ENCODE peak calls at places on chromosomes 2 and 18, in nine cellular contexts. Y is progenitor cell of endocrine pancreas, U is thoracic aorta, R is AG10803, E is WTC11, K is IMR-90, F is left ventricle myocardium inferior, N is colonic mucosa, P is astrocyte of the spinal cord. A is an unnamed sample.

GRCh38 chr2:119317556-119317955 is 49.1 kb downstream of the C2orf76 start:
- DNase-seq in Y (no peak), U (no peak), R (no peak), E (no peak), K (no peak), F (no peak), N (no peak), P (no peak), A (no peak)

GRCh38 chr2:18749912-18750526 is 160.7 kb upstream of the NT5C1B start:
- DNase-seq in Y (peak), U (peak), R (peak), E (peak), K (peak), F (no peak), N (peak), P (peak), A (no peak)

GRCh38 chr2:223050900-223051299 is 1.1 kb upstream of the KCNE4 start:
- DNase-seq in Y (no peak), U (no peak), R (peak), E (no peak), K (peak), F (no peak), N (no peak), P (peak), A (no peak)

GRCh38 chr2:107545851-107546250 is 280.8 kb upstream of the RGPD4 start:
- DNase-seq in Y (no peak), U (no peak), R (no peak), E (no peak), K (no peak), F (no peak), N (no peak), P (no peak), A (no peak)

GRCh38 chr18:43819397-43819796 is 542.1 kb upstream of the SYT4 start:
- DNase-seq in Y (no peak), U (no peak), R (no peak), E (no peak), K (no peak), F (no peak), N (no peak), P (no peak), A (no peak)

GRCh38 chr18:22318745-22319407 is 98.8 kb downstream of the CTAGE1 start:
- DNase-seq in Y (no peak), U (no peak), R (no peak), E (no peak), K (peak), F (no peak), N (no peak), P (no peak), A (no peak)

GRCh38 chr2:198347349-198347748 is 543.0 kb downstream of the PLCL1 start:
- DNase-seq in Y (no peak), U (no peak), R (no peak), E (no peak), K (no peak), F (no peak), N (no peak), P (no peak), A (no peak)

GRCh38 chr2:189015378-189015777 is 41.2 kb downstream of the COL3A1 start:
- DNase-seq in Y (no peak), U (no peak), R (peak), E (no peak), K (no peak), F (no peak), N (no peak), P (no peak), A (no peak)

GRCh38 chr2:207930747-207931146 is 94.6 kb downstream of the PLEKHM3 start:
- DNase-seq in Y (no peak), U (no peak), R (no peak), E (no peak), K (no peak), F (no peak), N (peak), P (no peak), A (no peak)

GRCh38 chr18:38534073-38534472 is 968.5 kb upstream of the CELF4 start:
- DNase-seq in Y (no peak), U (no peak), R (no peak), E (no peak), K (no peak), F (no peak), N (no peak), P (no peak), A (no peak)

GRCh38 chr2:26469092-26469710 is 8.7 kb downstream of the OTOF start:
- DNase-seq in Y (no peak), U (no peak), R (peak), E (peak), K (peak), F (no peak), N (peak), P (peak), A (no peak)

GRCh38 chr2:134272831-134273230 is 19.0 kb downstream of the MGAT5 start:
- DNase-seq in Y (no peak), U (no peak), R (no peak), E (no peak), K (no peak), F (no peak), N (no peak), P (no peak), A (no peak)

GRCh38 chr2:200483729-200484198 is 26.1 kb downstream of the KCTD18 start:
- DNase-seq in Y (peak), U (no peak), R (no peak), E (peak), K (peak), F (no peak), N (peak), P (peak), A (no peak)

GRCh38 chr2:169980001-169980400 is 152.7 kb downstream of the UBR3 start:
- DNase-seq in Y (no peak), U (no peak), R (no peak), E (no peak), K (no peak), F (no peak), N (no peak), P (no peak), A (no peak)

GRCh38 chr2:43758738-43759137 is 15.1 kb upstream of the DYNC2LI1 start:
- DNase-seq in Y (no peak), U (no peak), R (peak), E (no peak), K (no peak), F (no peak), N (no peak), P (no peak), A (no peak)

GRCh38 chr2:232120911-232121310 is 159.4 kb downstream of the DIS3L2 start:
- DNase-seq in Y (no peak), U (no peak), R (no peak), E (no peak), K (no peak), F (no peak), N (no peak), P (no peak), A (no peak)

GRCh38 chr2:48248251-48248933 is 281.6 kb upstream of the STON1 start:
- DNase-seq in Y (no peak), U (no peak), R (peak), E (no peak), K (peak), F (no peak), N (no peak), P (peak), A (no peak)

GRCh38 chr2:164008752-164009151 is 272.9 kb upstream of the FIGN start:
- DNase-seq in Y (no peak), U (no peak), R (no peak), E (no peak), K (no peak), F (no peak), N (no peak), P (no peak), A (no peak)

GRCh38 chr2:56589820-56590219 is 406.0 kb downstream of the CCDC85A start:
- DNase-seq in Y (no peak), U (no peak), R (no peak), E (no peak), K (no peak), F (no peak), N (no peak), P (no peak), A (no peak)

GRCh38 chr2:136129601-136130000 is 11.7 kb upstream of the CXCR4 start:
- DNase-seq in Y (no peak), U (no peak), R (no peak), E (no peak), K (no peak), F (no peak), N (no peak), P (no peak), A (no peak)

GRCh38 chr2:226578373-226578772 is 221.2 kb downstream of the IRS1 start:
- DNase-seq in Y (no peak), U (no peak), R (peak), E (no peak), K (no peak), F (no peak), N (no peak), P (peak), A (no peak)

GRCh38 chr18:55322176-55322735 is 265.7 kb downstream of the TCF4 start:
- DNase-seq in Y (peak), U (peak), R (peak), E (peak), K (peak), F (peak), N (peak), P (peak), A (peak)

GRCh38 chr2:53450885-53451284 is 316.7 kb upstream of the CHAC2 start:
- DNase-seq in Y (no peak), U (no peak), R (no peak), E (no peak), K (no peak), F (no peak), N (no peak), P (no peak), A (no peak)

GRCh38 chr18:57974585-57974984 is 69.4 kb upstream of the NEDD4L start:
- DNase-seq in Y (no peak), U (no peak), R (no peak), E (no peak), K (no peak), F (no peak), N (no peak), P (no peak), A (no peak)

GRCh38 chr2:109318150-109318948 is 189.3 kb downstream of the SH3RF3 start:
- DNase-seq in Y (no peak), U (peak), R (peak), E (no peak), K (peak), F (peak), N (peak), P (peak), A (peak)

GRCh38 chr2:184308706-184309105 is 289.6 kb upstream of the ZNF804A start:
- DNase-seq in Y (no peak), U (no peak), R (no peak), E (no peak), K (no peak), F (no peak), N (no peak), P (no peak), A (no peak)

GRCh38 chr18:3151379-3152264 is 68.1 kb downstream of the MYOM1 start:
- DNase-seq in Y (no peak), U (no peak), R (peak), E (no peak), K (peak), F (no peak), N (no peak), P (peak), A (no peak)

DNA sequence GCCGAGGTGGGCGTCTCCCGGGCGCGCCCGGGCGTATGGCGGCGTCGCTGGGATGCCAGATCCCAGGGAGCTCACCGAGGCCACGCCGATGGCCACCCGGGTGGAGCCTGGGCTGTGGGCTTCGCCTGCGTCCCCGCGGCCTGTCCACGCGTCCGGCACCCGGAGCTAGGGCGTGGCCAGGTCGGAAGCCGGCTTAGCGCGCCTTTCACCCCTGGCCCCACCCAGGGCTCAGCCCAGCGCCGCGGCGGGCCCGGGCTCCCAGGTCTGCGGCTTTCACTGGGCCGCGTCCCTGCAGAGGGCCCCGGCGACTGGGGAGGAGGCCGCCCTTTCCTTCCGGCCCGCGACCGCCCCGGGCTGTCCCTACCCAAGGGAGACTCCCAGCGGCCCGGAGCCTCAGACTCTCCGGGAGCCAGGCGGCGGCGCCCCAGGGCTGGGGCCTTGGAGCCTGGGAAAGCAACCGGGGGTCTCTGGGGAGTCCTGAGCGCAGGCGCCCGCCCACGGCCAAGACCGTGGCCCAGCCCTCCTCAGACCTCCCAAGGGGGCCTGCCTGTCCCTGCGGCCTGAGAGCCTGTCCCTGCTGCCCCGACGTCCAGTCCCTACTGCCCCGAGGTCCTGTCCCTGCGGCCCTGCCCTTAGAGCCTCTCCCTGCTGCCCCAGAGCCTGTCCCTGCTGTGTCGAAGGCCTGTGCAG is 36.3 kb upstream of the ITM2C start:
- DNase-seq in Y (no peak), U (no peak), R (no peak), E (peak), K (no peak), F (peak), N (peak), P (no peak), A (no peak)
- TF ChIP-seq CTCF in Y (no peak), U (no peak), R (no peak), E (no peak), K (no peak), F (no peak), N (no peak), P (no peak), A (no peak)

GRCh38 chr2:65281626-65282351 is 54.2 kb downstream of the ACTR2 start:
- DNase-seq in Y (no peak), U (no peak), R (peak), E (no peak), K (peak), F (peak), N (no peak), P (no peak), A (no peak)
- TF ChIP-seq CTCF in Y (no peak), U (no peak), R (no peak), E (no peak), K (no peak), F (no peak), N (no peak), P (no peak), A (no peak)

DNA sequence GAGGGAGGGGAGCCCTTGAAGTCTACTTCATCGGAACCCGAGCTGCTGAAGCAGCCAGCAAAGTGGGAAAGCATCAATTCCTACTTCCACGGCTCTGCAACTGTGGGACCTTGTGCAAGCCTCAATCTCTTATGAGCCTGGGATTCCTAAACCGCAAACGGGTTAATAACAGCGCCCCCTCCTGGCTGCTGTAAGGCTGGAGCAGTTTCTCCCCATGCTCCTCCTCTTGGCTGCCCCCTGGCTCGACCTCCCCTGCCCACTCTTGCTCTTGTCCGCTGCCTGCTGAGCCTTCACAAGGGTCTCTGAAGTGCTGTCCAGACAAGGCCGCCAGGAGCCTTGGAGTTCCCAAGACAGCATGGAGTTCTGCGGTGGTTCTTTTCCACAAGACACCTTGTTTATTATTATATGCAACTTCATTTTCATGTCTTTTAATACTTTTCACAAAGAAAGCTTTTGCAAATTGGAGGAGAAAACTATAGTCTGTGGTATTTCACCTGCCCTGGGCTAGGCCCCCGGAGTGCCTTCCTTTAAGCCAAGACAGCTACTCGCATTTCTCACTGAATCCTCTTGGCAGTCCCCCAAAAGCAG is 157.2 kb downstream of the DDX1 start:
- DNase-seq in Y (no peak), U (no peak), R (no peak), E (peak), K (no peak), F (no peak), N (peak), P (no peak), A (no peak)
- TF ChIP-seq CTCF in Y (peak), U (peak), R (peak), E (peak), K (no peak), F (peak), N (peak), P (peak), A (peak)

DNA sequence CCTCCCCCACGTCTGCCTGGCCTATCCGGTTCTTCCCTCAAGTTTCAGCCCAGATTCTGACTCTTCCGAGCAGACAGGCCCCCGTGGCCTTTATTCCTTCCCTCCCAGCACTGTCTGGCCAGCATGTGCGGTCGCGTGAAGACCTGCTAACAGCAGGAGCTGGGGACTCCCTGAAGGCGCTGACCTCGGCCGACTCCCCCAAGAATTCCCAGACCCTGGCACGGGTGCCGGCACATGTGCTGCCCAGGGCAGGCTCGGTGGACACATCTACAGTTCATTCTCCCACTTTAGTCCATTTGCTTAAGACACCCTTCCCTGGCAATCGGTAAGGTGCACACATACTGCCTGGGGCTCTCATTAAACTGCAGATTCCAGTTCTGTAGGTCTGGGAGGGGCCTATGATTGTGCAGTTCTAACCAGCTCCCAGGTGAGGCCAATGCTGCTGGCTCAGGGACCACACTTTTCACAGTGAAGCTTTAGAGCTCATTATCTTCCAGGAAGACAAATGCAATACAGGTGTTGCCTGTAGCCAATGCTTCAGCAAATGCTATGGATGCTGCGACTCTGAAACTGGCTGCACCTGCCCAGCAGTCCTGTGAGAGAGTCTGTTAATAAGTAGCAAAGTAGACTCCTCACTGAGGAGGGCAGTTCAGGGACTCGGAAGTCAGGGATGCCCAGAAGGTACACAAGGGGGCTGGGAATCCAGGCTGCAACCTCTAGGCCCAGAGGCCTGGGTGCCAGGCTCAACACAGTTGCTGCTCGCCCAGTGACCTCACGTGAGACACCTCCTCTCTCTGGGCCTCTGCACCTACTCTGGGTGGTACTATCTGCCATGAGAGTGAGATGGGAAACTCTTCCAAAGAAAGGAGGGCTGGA is 45.4 kb upstream of the TAF1B start:
- DNase-seq in Y (no peak), U (no peak), R (no peak), E (no peak), K (no peak), F (peak), N (peak), P (no peak), A (no peak)
- TF ChIP-seq CTCF in Y (no peak), U (no peak), R (no peak), E (no peak), K (no peak), F (no peak), N (no peak), P (no peak), A (no peak)

GRCh38 chr18:63157293-63158011 is 162.1 kb downstream of the BCL2 start:
- DNase-seq in Y (no peak), U (no peak), R (no peak), E (no peak), K (no peak), F (no peak), N (no peak), P (no peak), A (no peak)

GRCh38 chr18:63160172-63160995 is 159.2 kb downstream of the BCL2 start:
- DNase-seq in Y (no peak), U (no peak), R (no peak), E (no peak), K (no peak), F (no peak), N (no peak), P (no peak), A (no peak)

GRCh38 chr18:63159590-63159989 is 160.0 kb downstream of the BCL2 start:
- DNase-seq in Y (no peak), U (no peak), R (no peak), E (no peak), K (no peak), F (no peak), N (no peak), P (no peak), A (no peak)

GRCh38 chr18:63158012-63158631 is 161.4 kb downstream of the BCL2 start:
- DNase-seq in Y (no peak), U (no peak), R (no peak), E (no peak), K (no peak), F (no peak), N (no peak), P (no peak), A (no peak)

GRCh38 chr18:63158676-63159291 is 160.8 kb downstream of the BCL2 start:
- DNase-seq in Y (no peak), U (no peak), R (no peak), E (no peak), K (no peak), F (no peak), N (no peak), P (no peak), A (no peak)
- TF ChIP-seq CTCF in Y (no peak), U (no peak), R (no peak), E (no peak), K (no peak), F (no peak), N (no peak), P (no peak), A (no peak)